ENCODE peak calls at places on chromosomes 6 and 20, in six cellular contexts. Y, H, N, R, C and M are unnamed samples.

GRCh38 chr20:9280654-9281053 is 211.8 kb downstream of the PLCB4 start:
- DNase-seq in N (no peak), C (no peak), R (no peak), H (no peak), Y (no peak), M (no peak)

GRCh38 chr20:59258103-59258705 is 42.2 kb upstream of the EDN3 start:
- DNase-seq in N (no peak), R (no peak), H (no peak), C (no peak), Y (no peak), M (no peak)

GRCh38 chr6:164749126-164749758 is 560.2 kb downstream of the C6orf118 start:
- DNase-seq in N (no peak), R (peak; percentile 34), H (no peak), Y (no peak), C (no peak), M (peak; percentile 13)

GRCh38 chr20:33431797-33432381 is 11.7 kb downstream of the SNTA1 start:
- DNase-seq in Y (no peak), C (no peak), R (peak; percentile 77), N (no peak), H (no peak), M (no peak)

GRCh38 chr6:119483936-119484335 is 134.4 kb upstream of the MAN1A1 start:
- DNase-seq in R (no peak), H (no peak), C (no peak), Y (no peak), N (no peak), M (no peak)

GRCh38 chr6:166688901-166689300 is 61.9 kb upstream of the RPS6KA2 start:
- DNase-seq in C (no peak), Y (no peak), R (no peak), H (no peak), N (no peak), M (no peak)

GRCh38 chr20:38249536-38250310 is 10.8 kb downstream of the KIAA1755 start:
- DNase-seq in R (peak; percentile 22), Y (no peak), N (no peak), H (no peak), C (peak; percentile 39), M (no peak)

GRCh38 chr20:63653041-63653973 is at the start of gene STMN3:
- DNase-seq in R (peak; percentile 87), C (peak; percentile 92), Y (peak; percentile 81), H (peak; percentile 77), N (peak; percentile 80), M (peak; percentile 34)

GRCh38 chr6:150175611-150176151 is 32.8 kb downstream of the PPP1R14C start:
- DNase-seq in C (no peak), N (no peak), Y (no peak), R (no peak), H (no peak), M (no peak)

GRCh38 chr6:109441069-109441816 is 719 bp downstream of the SMPD2 start:
- DNase-seq in Y (no peak), C (peak; percentile 88), R (peak; percentile 54), N (peak; percentile 55), H (peak; percentile 70), M (no peak)

GRCh38 chr6:11710221-11710836 is 68.3 kb downstream of the ADTRP start:
- DNase-seq in Y (no peak), H (no peak), N (no peak), R (no peak), C (no peak), M (no peak)

GRCh38 chr6:166673309-166673708 is 46.3 kb upstream of the RPS6KA2 start:
- DNase-seq in C (no peak), N (no peak), Y (no peak), R (no peak), H (no peak), M (no peak)

GRCh38 chr6:13488015-13488895 is 855 bp upstream of the GFOD1 start:
- DNase-seq in R (peak; percentile 50), C (peak; percentile 89), N (no peak), H (no peak), Y (no peak), M (no peak)

GRCh38 chr6:70111737-70112136 is 191.1 kb downstream of the COL9A1 start:
- DNase-seq in N (no peak), H (no peak), C (no peak), Y (no peak), R (no peak), M (no peak)

GRCh38 chr6:12578097-12578496 is 138.5 kb upstream of the PHACTR1 start:
- DNase-seq in N (no peak), H (no peak), C (no peak), Y (no peak), R (no peak), M (no peak)

GRCh38 chr20:20368414-20369352 is 779 bp downstream of the INSM1 start:
- DNase-seq in C (no peak), N (no peak), Y (no peak), R (no peak), H (peak; percentile 16), M (no peak)

GRCh38 chr6:31940256-31940664 is 5.6 kb upstream of the CFB start:
- DNase-seq in N (no peak), Y (no peak), H (peak; percentile 32), R (peak; percentile 14), C (peak; percentile 9), M (no peak)

GRCh38 chr20:52859156-52859887 is 112.8 kb upstream of the TSHZ2 start:
- DNase-seq in R (peak; percentile 34), C (no peak), Y (no peak), H (peak; percentile 63), N (no peak), M (no peak)

GRCh38 chr20:10666221-10667076 is 7.3 kb downstream of the JAG1 start:
- DNase-seq in Y (peak; percentile 57), R (no peak), H (no peak), C (no peak), N (no peak), M (no peak)

GRCh38 chr6:65071480-65071879 is 635.5 kb downstream of the EYS start:
- DNase-seq in N (no peak), R (no peak), Y (no peak), C (no peak), H (no peak), M (no peak)

GRCh38 chr20:35992713-35993335 is 24.4 kb downstream of the CNBD2 start:
- DNase-seq in R (peak; percentile 70), H (peak; percentile 44), C (peak; percentile 79), N (peak; percentile 52), Y (no peak), M (no peak)

GRCh38 chr6:166465671-166466087 is 82.9 kb upstream of the MPC1 start:
- DNase-seq in N (no peak), R (peak; percentile 78), H (no peak), Y (no peak), C (no peak), M (no peak)

GRCh38 chr6:5333653-5334052 is 72.3 kb downstream of the FARS2 start:
- DNase-seq in Y (no peak), R (peak; percentile 77), H (peak; percentile 9), N (no peak), C (no peak), M (no peak)

GRCh38 chr6:113102761-113103160 is 754.4 kb upstream of the MARCKS start:
- DNase-seq in R (no peak), N (no peak), H (no peak), C (no peak), Y (no peak), M (no peak)

GRCh38 chr6:139582956-139583355 is 208.5 kb upstream of the CITED2 start:
- DNase-seq in R (no peak), H (peak; percentile 12), Y (no peak), C (no peak), N (no peak), M (no peak)

GRCh38 chr6:19410477-19410876 is 426.7 kb upstream of the ID4 start:
- DNase-seq in Y (no peak), R (peak; percentile 71), N (no peak), C (no peak), H (peak; percentile 95), M (no peak)
- TF ChIP-seq CTCF in Y (no peak), R (no peak), N (no peak), C (no peak), H (no peak), M (no peak)

GRCh38 chr6:26440977-26441358 is 664 bp downstream of the BTN3A3 start:
- DNase-seq in R (no peak), N (no peak), Y (no peak), C (no peak), H (no peak), M (no peak)
- H3K4me3 ChIP-seq in R (peak overlapping the region; percentile 83), N (peak overlapping the region; percentile 71), Y (peak overlapping the region; percentile 46), C (peak overlapping the region; percentile 44), H (peak overlapping the region; percentile 97), M (peak overlapping the region; percentile 82)

GRCh38 chr6:43456737-43457126 is 1.4 kb upstream of the DLK2 start:
- DNase-seq in C (no peak), R (no peak), H (no peak), N (no peak), Y (no peak), M (no peak)

GRCh38 chr6:43460032-43460431 is 4.7 kb upstream of the DLK2 start:
- DNase-seq in H (no peak), Y (no peak), R (no peak), C (no peak), N (no peak), M (no peak)

GRCh38 chr6:43455034-43455747 is at the start of gene DLK2:
- DNase-seq in H (no peak), C (peak; percentile 81), R (no peak), N (no peak), Y (no peak), M (no peak)

GRCh38 chr6:43459535-43459934 is 4.2 kb upstream of the DLK2 start:
- DNase-seq in C (no peak), H (no peak), N (no peak), Y (no peak), R (no peak), M (no peak)

DNA sequence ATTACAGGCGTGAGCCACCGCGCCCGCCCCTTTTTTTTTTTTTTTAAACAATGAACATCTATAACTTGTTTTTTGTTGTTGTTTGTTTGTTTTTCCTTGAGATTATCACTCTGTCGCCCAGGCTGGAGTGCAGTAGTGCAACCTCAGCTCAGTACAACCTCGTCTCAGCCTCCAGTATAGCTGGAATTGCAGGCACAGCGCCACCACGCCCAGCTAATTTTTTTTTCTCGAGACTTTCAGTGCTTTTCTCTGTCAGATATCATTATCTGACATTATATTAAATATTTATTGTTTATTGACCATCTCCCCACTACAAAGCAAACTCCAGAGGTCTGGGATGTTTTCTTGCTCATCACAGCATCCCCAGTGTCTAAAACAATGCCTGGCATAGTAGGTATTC is 2.3 kb upstream of the DLK2 start:
- DNase-seq in H (no peak), R (no peak), C (no peak), Y (no peak), N (no peak), M (no peak)
- TF ChIP-seq CTCF in H (no peak), R (no peak), C (no peak), Y (no peak), N (no peak), M (peak; percentile 44)

DNA sequence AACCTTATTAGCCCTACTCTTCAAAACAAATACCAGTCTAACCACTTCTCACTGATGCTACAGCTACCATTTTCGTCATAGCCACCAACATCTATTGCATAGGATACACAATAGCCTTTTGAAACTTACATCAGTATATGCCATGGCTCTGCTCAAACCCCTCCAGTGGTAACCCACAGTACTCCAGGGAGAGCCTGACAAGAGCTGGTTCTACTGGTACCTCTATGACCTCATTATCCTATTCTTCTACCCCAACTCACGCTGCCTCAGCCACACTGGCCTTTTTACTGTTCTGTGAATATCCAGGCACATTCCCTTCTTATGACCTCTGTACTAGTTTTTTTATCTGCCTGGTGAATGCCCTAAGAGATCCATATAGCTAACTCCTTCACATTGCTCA is 157.6 kb downstream of the ARHGAP18 start:
- DNase-seq in C (no peak), Y (no peak), H (no peak), R (no peak), N (no peak), M (no peak)
- H3K4me3 ChIP-seq in C (no peak overlapping the region), Y (no peak overlapping the region), H (no peak overlapping the region), R (no peak overlapping the region), N (no peak overlapping the region), M (no peak overlapping the region)

GRCh38 chr6:114735118-114735730 is 392.4 kb upstream of the HS3ST5 start:
- DNase-seq in R (no peak), N (no peak), Y (no peak), C (no peak), H (no peak), M (no peak)
- TF ChIP-seq CTCF in R (no peak), N (no peak), Y (no peak), C (no peak), H (no peak), M (no peak)